ENCODE peak calls at places on chromosome 19, in five cellular contexts. One of them, this sample, is unnamed.

GRCh38 chr19:36142496-36142895 is 2.6 kb downstream of the CAPNS1 start:
- DNase-seq in prostate gland: no peak
- DNase-seq in CD4-positive, alpha-beta memory T cell: no peak
- DNase-seq in esophagus squamous epithelium: no peak
- DNase-seq in breast epithelium: no peak
- DNase-seq in this sample: no peak

GRCh38 chr19:6442087-6442688 is 8.6 kb upstream of the SLC25A41 start:
- DNase-seq in prostate gland: no peak
- DNase-seq in CD4-positive, alpha-beta memory T cell: peak
- DNase-seq in esophagus squamous epithelium: no peak
- DNase-seq in breast epithelium: no peak
- DNase-seq in this sample: no peak

GRCh38 chr19:39154626-39155100 is 29.1 kb downstream of the PAK4 start:
- DNase-seq in prostate gland: peak
- DNase-seq in CD4-positive, alpha-beta memory T cell: no peak
- DNase-seq in esophagus squamous epithelium: no peak
- DNase-seq in breast epithelium: peak
- DNase-seq in this sample: peak

GRCh38 chr19:8657869-8658268 is 27.4 kb downstream of the NFILZ start:
- DNase-seq in prostate gland: no peak
- DNase-seq in CD4-positive, alpha-beta memory T cell: no peak
- DNase-seq in esophagus squamous epithelium: no peak
- DNase-seq in breast epithelium: no peak
- DNase-seq in this sample: no peak

GRCh38 chr19:44576843-44577565 is 36.4 kb upstream of the IGSF23 start:
- DNase-seq in prostate gland: no peak
- DNase-seq in CD4-positive, alpha-beta memory T cell: no peak
- DNase-seq in esophagus squamous epithelium: no peak
- DNase-seq in breast epithelium: no peak
- DNase-seq in this sample: peak

GRCh38 chr19:16359964-16360363 is 35.3 kb downstream of the KLF2 start:
- DNase-seq in prostate gland: no peak
- DNase-seq in CD4-positive, alpha-beta memory T cell: no peak
- DNase-seq in esophagus squamous epithelium: no peak
- DNase-seq in breast epithelium: no peak
- DNase-seq in this sample: no peak

GRCh38 chr19:42343344-42344110 is 18.1 kb downstream of the MEGF8 start:
- DNase-seq in prostate gland: no peak
- DNase-seq in CD4-positive, alpha-beta memory T cell: no peak
- DNase-seq in esophagus squamous epithelium: no peak
- DNase-seq in breast epithelium: no peak
- DNase-seq in this sample: no peak

GRCh38 chr19:28633223-28634030 is 579.5 kb downstream of the UQCRFS1 start:
- DNase-seq in prostate gland: no peak
- DNase-seq in CD4-positive, alpha-beta memory T cell: no peak
- DNase-seq in esophagus squamous epithelium: no peak
- DNase-seq in breast epithelium: no peak
- DNase-seq in this sample: peak

GRCh38 chr19:35816262-35816661 is 3.6 kb upstream of the PRODH2 start:
- DNase-seq in prostate gland: no peak
- DNase-seq in CD4-positive, alpha-beta memory T cell: no peak
- DNase-seq in esophagus squamous epithelium: no peak
- DNase-seq in breast epithelium: no peak
- DNase-seq in this sample: no peak

GRCh38 chr19:34232566-34233481 is 21.5 kb upstream of the GARRE1 start:
- DNase-seq in prostate gland: no peak
- DNase-seq in CD4-positive, alpha-beta memory T cell: no peak
- DNase-seq in esophagus squamous epithelium: no peak
- DNase-seq in breast epithelium: peak
- DNase-seq in this sample: peak

GRCh38 chr19:55594996-55595530 is 4.3 kb downstream of the FIZ1 start:
- DNase-seq in prostate gland: no peak
- DNase-seq in CD4-positive, alpha-beta memory T cell: no peak
- DNase-seq in esophagus squamous epithelium: no peak
- DNase-seq in breast epithelium: no peak
- DNase-seq in this sample: no peak

GRCh38 chr19:42255766-42256750 is 1.1 kb upstream of the ERF start:
- DNase-seq in prostate gland: no peak
- DNase-seq in CD4-positive, alpha-beta memory T cell: no peak
- DNase-seq in esophagus squamous epithelium: no peak
- DNase-seq in breast epithelium: peak
- DNase-seq in this sample: peak

GRCh38 chr19:33134571-33135041 is 2.7 kb downstream of the WDR88 start:
- DNase-seq in prostate gland: no peak
- DNase-seq in CD4-positive, alpha-beta memory T cell: peak
- DNase-seq in esophagus squamous epithelium: no peak
- DNase-seq in breast epithelium: no peak
- DNase-seq in this sample: no peak

GRCh38 chr19:52992109-52993004 is 21.4 kb upstream of the ERVV-1 start:
- DNase-seq in prostate gland: peak
- DNase-seq in CD4-positive, alpha-beta memory T cell: peak
- DNase-seq in esophagus squamous epithelium: no peak
- DNase-seq in breast epithelium: peak
- DNase-seq in this sample: no peak

GRCh38 chr19:2740314-2740656 is 468 bp upstream of the SLC39A3 start:
- DNase-seq in prostate gland: no peak
- DNase-seq in CD4-positive, alpha-beta memory T cell: no peak
- DNase-seq in esophagus squamous epithelium: no peak
- DNase-seq in breast epithelium: no peak
- DNase-seq in this sample: no peak

GRCh38 chr19:49528211-49528771 is 488 bp downstream of the RCN3 start:
- DNase-seq in prostate gland: no peak
- DNase-seq in CD4-positive, alpha-beta memory T cell: no peak
- DNase-seq in esophagus squamous epithelium: no peak
- DNase-seq in breast epithelium: no peak
- DNase-seq in this sample: no peak

GRCh38 chr19:9531933-9532332 is 6.5 kb downstream of the ZNF426 start:
- DNase-seq in prostate gland: no peak
- DNase-seq in CD4-positive, alpha-beta memory T cell: no peak
- DNase-seq in esophagus squamous epithelium: no peak
- DNase-seq in breast epithelium: no peak
- DNase-seq in this sample: no peak

GRCh38 chr19:11763117-11763516 is 3.7 kb upstream of the ZNF441 start:
- DNase-seq in prostate gland: no peak
- DNase-seq in CD4-positive, alpha-beta memory T cell: no peak
- DNase-seq in esophagus squamous epithelium: no peak
- DNase-seq in breast epithelium: no peak
- DNase-seq in this sample: no peak

GRCh38 chr19:11766597-11767591 is at the start of gene ZNF441:
- DNase-seq in prostate gland: peak
- DNase-seq in CD4-positive, alpha-beta memory T cell: peak
- DNase-seq in esophagus squamous epithelium: peak
- DNase-seq in breast epithelium: peak
- DNase-seq in this sample: peak

GRCh38 chr19:11763611-11764010 is 3.2 kb upstream of the ZNF441 start:
- DNase-seq in prostate gland: no peak
- DNase-seq in CD4-positive, alpha-beta memory T cell: no peak
- DNase-seq in esophagus squamous epithelium: no peak
- DNase-seq in breast epithelium: no peak
- DNase-seq in this sample: no peak

GRCh38 chr19:11769995-11770394 is 3.2 kb downstream of the ZNF441 start:
- DNase-seq in prostate gland: no peak
- DNase-seq in CD4-positive, alpha-beta memory T cell: no peak
- DNase-seq in esophagus squamous epithelium: no peak
- DNase-seq in breast epithelium: no peak
- DNase-seq in this sample: no peak

DNA sequence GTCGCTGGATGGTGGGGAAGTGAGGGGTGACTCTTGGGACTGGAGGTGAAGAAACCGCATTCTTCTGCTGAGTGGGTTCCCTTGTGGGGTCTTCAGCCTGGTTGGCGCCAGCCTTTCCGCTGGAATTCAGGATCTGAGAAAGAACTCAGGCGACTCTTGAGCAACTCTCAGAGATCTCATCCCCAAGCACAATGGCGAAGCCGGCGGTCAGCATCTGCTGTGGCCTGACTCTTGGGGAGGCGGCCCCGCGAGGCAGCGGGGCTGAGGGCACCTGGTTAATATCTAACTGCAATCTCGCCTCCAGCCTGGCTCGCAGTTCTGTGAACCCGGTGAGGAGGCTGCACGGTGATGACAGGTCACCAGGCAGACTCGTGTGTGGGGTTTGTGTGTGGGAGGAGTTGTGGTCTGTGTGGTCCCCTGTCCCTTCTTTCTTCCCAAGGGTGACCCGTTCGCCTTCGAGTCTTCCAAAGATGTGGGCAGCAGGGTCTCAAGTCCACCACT is 883 bp downstream of the ZNF441 start:
- DNase-seq in prostate gland: peak
- DNase-seq in CD4-positive, alpha-beta memory T cell: peak
- DNase-seq in esophagus squamous epithelium: no peak
- DNase-seq in breast epithelium: peak
- DNase-seq in this sample: peak
- H3K27ac ChIP-seq in prostate gland: peak
- H3K27ac ChIP-seq in CD4-positive, alpha-beta memory T cell: peak
- H3K27ac ChIP-seq in esophagus squamous epithelium: peak
- H3K27ac ChIP-seq in breast epithelium: peak
- H3K27ac ChIP-seq in this sample: peak

DNA sequence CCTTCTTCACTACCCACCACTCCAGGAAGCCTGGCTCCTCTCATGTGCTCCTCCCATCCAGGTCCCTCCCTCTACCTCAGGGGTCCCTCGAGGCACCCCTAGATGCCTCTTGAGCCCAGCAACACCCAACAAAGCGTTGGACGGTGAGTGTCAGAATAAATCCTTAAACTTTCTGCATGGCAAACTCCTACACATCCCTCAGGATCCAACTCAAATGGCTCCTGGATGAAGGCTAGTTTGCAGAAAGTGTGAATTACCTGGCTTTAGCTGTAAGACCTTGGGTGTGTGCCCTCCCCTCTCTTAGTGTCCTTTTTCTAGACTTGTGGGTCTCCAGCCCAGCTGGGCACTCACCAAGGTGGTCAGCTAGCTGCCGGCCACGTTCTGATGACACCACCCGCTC is 5.4 kb downstream of the MPV17L2 start:
- DNase-seq in prostate gland: no peak
- DNase-seq in CD4-positive, alpha-beta memory T cell: no peak
- DNase-seq in esophagus squamous epithelium: no peak
- DNase-seq in breast epithelium: no peak
- DNase-seq in this sample: no peak
- H3K27ac ChIP-seq in prostate gland: no peak
- H3K27ac ChIP-seq in CD4-positive, alpha-beta memory T cell: no peak
- H3K27ac ChIP-seq in esophagus squamous epithelium: no peak
- H3K27ac ChIP-seq in breast epithelium: no peak
- H3K27ac ChIP-seq in this sample: no peak

GRCh38 chr19:644363-644762 is 4.7 kb downstream of the FGF22 start:
- DNase-seq in prostate gland: no peak
- DNase-seq in CD4-positive, alpha-beta memory T cell: no peak
- DNase-seq in esophagus squamous epithelium: no peak
- DNase-seq in breast epithelium: no peak
- DNase-seq in this sample: no peak

GRCh38 chr19:646798-647565 is 7.3 kb downstream of the FGF22 start:
- DNase-seq in prostate gland: no peak
- DNase-seq in CD4-positive, alpha-beta memory T cell: no peak
- DNase-seq in esophagus squamous epithelium: no peak
- DNase-seq in breast epithelium: no peak
- DNase-seq in this sample: no peak

GRCh38 chr19:644789-645188 is 5.1 kb downstream of the FGF22 start:
- DNase-seq in prostate gland: no peak
- DNase-seq in CD4-positive, alpha-beta memory T cell: no peak
- DNase-seq in esophagus squamous epithelium: no peak
- DNase-seq in breast epithelium: no peak
- DNase-seq in this sample: no peak

GRCh38 chr19:647566-648284 is 8.0 kb downstream of the FGF22 start:
- DNase-seq in prostate gland: no peak
- DNase-seq in CD4-positive, alpha-beta memory T cell: peak
- DNase-seq in esophagus squamous epithelium: no peak
- DNase-seq in breast epithelium: no peak
- DNase-seq in this sample: no peak

GRCh38 chr19:645912-646797 is 6.5 kb downstream of the FGF22 start:
- DNase-seq in prostate gland: no peak
- DNase-seq in CD4-positive, alpha-beta memory T cell: no peak
- DNase-seq in esophagus squamous epithelium: no peak
- DNase-seq in breast epithelium: no peak
- DNase-seq in this sample: no peak
- H3K27ac ChIP-seq in prostate gland: no peak
- H3K27ac ChIP-seq in CD4-positive, alpha-beta memory T cell: no peak
- H3K27ac ChIP-seq in esophagus squamous epithelium: no peak
- H3K27ac ChIP-seq in breast epithelium: no peak
- H3K27ac ChIP-seq in this sample: no peak

GRCh38 chr19:41195675-41196497 is 2.9 kb downstream of the CYP2S1 start:
- DNase-seq in prostate gland: no peak
- DNase-seq in CD4-positive, alpha-beta memory T cell: no peak
- DNase-seq in esophagus squamous epithelium: no peak
- DNase-seq in breast epithelium: no peak
- DNase-seq in this sample: no peak
- H3K27ac ChIP-seq in prostate gland: no peak
- H3K27ac ChIP-seq in CD4-positive, alpha-beta memory T cell: no peak
- H3K27ac ChIP-seq in esophagus squamous epithelium: peak
- H3K27ac ChIP-seq in breast epithelium: no peak
- H3K27ac ChIP-seq in this sample: no peak

GRCh38 chr19:4657835-4658234 is 12.3 kb downstream of the MYDGF start:
- DNase-seq in prostate gland: no peak
- DNase-seq in CD4-positive, alpha-beta memory T cell: no peak
- DNase-seq in esophagus squamous epithelium: no peak
- DNase-seq in breast epithelium: no peak
- DNase-seq in this sample: no peak
- H3K27ac ChIP-seq in prostate gland: no peak
- H3K27ac ChIP-seq in CD4-positive, alpha-beta memory T cell: no peak
- H3K27ac ChIP-seq in esophagus squamous epithelium: no peak
- H3K27ac ChIP-seq in breast epithelium: no peak
- H3K27ac ChIP-seq in this sample: no peak

DNA sequence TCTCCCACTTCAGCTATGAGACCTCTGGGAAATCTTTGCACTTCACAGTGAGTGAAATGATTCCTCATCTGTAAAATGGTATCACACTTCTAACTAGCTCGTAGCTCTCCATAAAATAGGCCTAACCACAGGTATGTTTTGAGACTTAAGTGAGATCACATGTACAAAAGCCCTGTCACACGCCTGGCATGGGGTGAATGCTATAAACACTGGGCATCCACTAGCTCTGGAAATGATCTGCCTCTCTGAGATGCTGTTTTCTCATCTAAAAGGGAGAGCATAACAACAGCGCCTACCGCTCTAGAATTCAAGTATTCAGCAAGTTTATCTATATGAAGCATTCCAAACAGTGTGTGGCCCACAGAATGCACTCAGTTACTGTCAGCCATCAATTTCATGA is 2.2 kb downstream of the AKT2 start:
- DNase-seq in prostate gland: no peak
- DNase-seq in CD4-positive, alpha-beta memory T cell: no peak
- DNase-seq in esophagus squamous epithelium: no peak
- DNase-seq in breast epithelium: no peak
- DNase-seq in this sample: no peak
- H3K27ac ChIP-seq in prostate gland: no peak
- H3K27ac ChIP-seq in CD4-positive, alpha-beta memory T cell: peak
- H3K27ac ChIP-seq in esophagus squamous epithelium: peak
- H3K27ac ChIP-seq in breast epithelium: no peak
- H3K27ac ChIP-seq in this sample: peak

GRCh38 chr19:37936166-37936565 is 29.2 kb downstream of the SIPA1L3 start:
- DNase-seq in prostate gland: peak
- DNase-seq in CD4-positive, alpha-beta memory T cell: no peak
- DNase-seq in esophagus squamous epithelium: no peak
- DNase-seq in breast epithelium: no peak
- DNase-seq in this sample: peak
- H3K27ac ChIP-seq in prostate gland: no peak
- H3K27ac ChIP-seq in CD4-positive, alpha-beta memory T cell: no peak
- H3K27ac ChIP-seq in esophagus squamous epithelium: no peak
- H3K27ac ChIP-seq in breast epithelium: peak
- H3K27ac ChIP-seq in this sample: peak

This sample was measured in body of pancreas.